ENCODE peak calls at places on chromosomes 1 and 21, in ten cellular contexts. K is NAMALWA; P is activated CD4-positive, CD25-positive, alpha-beta regulatory T cell; L is stimulated activated CD4-positive, alpha-beta T cell treated with anti-CD3 and anti-CD28 coated beads, TNF-alpha, amount 100 ng/mL, for 1 hour; B is stomach; Z is SJSA1; A is CD8-positive, alpha-beta T cell; Q is AML-193; S is AG10803; E is NCI-H1092 treated with DMSO at 0.1 percent for 48 hours. V is an unnamed sample.

GRCh38 chr1:202291001-202291400 is 50.7 kb downstream of the UBE2T start:
- DNase-seq in K (no peak), P (no peak), L (no peak), B (no peak), Z (no peak), A (no peak), Q (no peak), S (no peak), E (no peak), V (no peak)

GRCh38 chr21:15128267-15128666 is 63.5 kb upstream of the NRIP1 start:
- DNase-seq in K (no peak), P (no peak), L (no peak), B (no peak), Z (no peak), A (no peak), Q (no peak), S (no peak), E (no peak), V (no peak)

GRCh38 chr21:46018615-46019014 is 37.0 kb downstream of the COL6A1 start:
- DNase-seq in K (no peak), P (no peak), L (no peak), B (no peak), Z (no peak), A (no peak), Q (no peak), S (no peak), E (no peak), V (no peak)

GRCh38 chr1:47689894-47690293 is 252.1 kb downstream of the FOXD2 start:
- DNase-seq in K (no peak), P (no peak), L (no peak), B (peak), Z (no peak), A (no peak), Q (no peak), S (no peak), E (no peak), V (no peak)

GRCh38 chr1:69221492-69221990 is 346.2 kb upstream of the LRRC7 start:
- DNase-seq in K (no peak), P (no peak), L (no peak), B (no peak), Z (no peak), A (no peak), Q (no peak), S (no peak), E (peak), V (no peak)

GRCh38 chr1:162141273-162142023 is 72.0 kb downstream of the NOS1AP start:
- DNase-seq in K (no peak), P (no peak), L (no peak), B (no peak), Z (no peak), A (no peak), Q (no peak), S (peak), E (no peak), V (no peak)

GRCh38 chr1:237105826-237106225 is 63.8 kb downstream of the RYR2 start:
- DNase-seq in K (no peak), P (no peak), L (no peak), B (no peak), Z (no peak), A (no peak), Q (no peak), S (no peak), E (no peak), V (no peak)

GRCh38 chr1:39501666-39502065 is 10.2 kb downstream of the BMP8A start:
- DNase-seq in K (no peak), P (no peak), L (no peak), B (no peak), Z (no peak), A (no peak), Q (no peak), S (peak), E (no peak), V (no peak)

GRCh38 chr1:153662269-153662668 is 3.8 kb downstream of the SNAPIN start:
- DNase-seq in K (no peak), P (no peak), L (no peak), B (no peak), Z (no peak), A (no peak), Q (no peak), S (no peak), E (no peak), V (no peak)

GRCh38 chr1:86933562-86934377 is 19.3 kb downstream of the HS2ST1 start:
- DNase-seq in K (no peak), P (no peak), L (no peak), B (no peak), Z (no peak), A (no peak), Q (no peak), S (no peak), E (no peak), V (peak)

GRCh38 chr1:22636927-22637326 is 499 bp downstream of the C1QA start:
- DNase-seq in K (no peak), P (no peak), L (no peak), B (no peak), Z (no peak), A (no peak), Q (no peak), S (no peak), E (peak), V (peak)

V was measured in NCI-H146.